ENCODE peak calls at places on chromosome 11, in seven cellular contexts. One of them, this sample, is unnamed.

GRCh38 chr11:93652161-93652597 is 9.3 kb upstream of the CEP295 start:
- DNase-seq in lower lobe of right lung: no peak
- DNase-seq in neuronal stem cell: peak; percentile 41
- DNase-seq in breast epithelium: no peak
- DNase-seq in tibial nerve: no peak
- DNase-seq in OCI-LY7: peak; percentile 43
- DNase-seq in uterus: no peak
- DNase-seq in this sample: peak; percentile 36

GRCh38 chr11:94604496-94604895 is 37.3 kb downstream of the PIWIL4 start:
- DNase-seq in lower lobe of right lung: no peak
- DNase-seq in neuronal stem cell: no peak
- DNase-seq in breast epithelium: no peak
- DNase-seq in tibial nerve: no peak
- DNase-seq in OCI-LY7: no peak
- DNase-seq in uterus: no peak
- DNase-seq in this sample: no peak

GRCh38 chr11:69310934-69311766 is 17.2 kb downstream of the MYEOV start:
- DNase-seq in lower lobe of right lung: no peak
- DNase-seq in neuronal stem cell: no peak
- DNase-seq in breast epithelium: no peak
- DNase-seq in tibial nerve: no peak
- DNase-seq in OCI-LY7: no peak
- DNase-seq in uterus: no peak
- DNase-seq in this sample: no peak

GRCh38 chr11:116696381-116696941 is 76.3 kb downstream of the BUD13 start:
- DNase-seq in lower lobe of right lung: no peak
- DNase-seq in neuronal stem cell: no peak
- DNase-seq in breast epithelium: peak; percentile 30
- DNase-seq in tibial nerve: no peak
- DNase-seq in OCI-LY7: no peak
- DNase-seq in uterus: no peak
- DNase-seq in this sample: no peak

GRCh38 chr11:85346484-85346883 is 280.7 kb downstream of the DLG2 start:
- DNase-seq in lower lobe of right lung: no peak
- DNase-seq in neuronal stem cell: no peak
- DNase-seq in breast epithelium: no peak
- DNase-seq in tibial nerve: no peak
- DNase-seq in OCI-LY7: no peak
- DNase-seq in uterus: no peak
- DNase-seq in this sample: no peak

GRCh38 chr11:12585861-12586260 is 88.4 kb upstream of the TEAD1 start:
- DNase-seq in lower lobe of right lung: no peak
- DNase-seq in neuronal stem cell: no peak
- DNase-seq in breast epithelium: no peak
- DNase-seq in tibial nerve: no peak
- DNase-seq in OCI-LY7: no peak
- DNase-seq in uterus: no peak
- DNase-seq in this sample: no peak

GRCh38 chr11:130124096-130124495 is 35.5 kb upstream of the ST14 start:
- DNase-seq in lower lobe of right lung: peak; percentile 91
- DNase-seq in neuronal stem cell: no peak
- DNase-seq in breast epithelium: no peak
- DNase-seq in tibial nerve: peak; percentile 55
- DNase-seq in OCI-LY7: no peak
- DNase-seq in uterus: peak; percentile 38
- DNase-seq in this sample: no peak

GRCh38 chr11:83866655-83867054 is 580.5 kb upstream of the CCDC90B start:
- DNase-seq in lower lobe of right lung: no peak
- DNase-seq in neuronal stem cell: no peak
- DNase-seq in breast epithelium: no peak
- DNase-seq in tibial nerve: no peak
- DNase-seq in OCI-LY7: no peak
- DNase-seq in uterus: no peak
- DNase-seq in this sample: no peak

GRCh38 chr11:59842316-59842715 is 3.0 kb downstream of the CBLIF start:
- DNase-seq in lower lobe of right lung: no peak
- DNase-seq in neuronal stem cell: no peak
- DNase-seq in breast epithelium: no peak
- DNase-seq in tibial nerve: no peak
- DNase-seq in OCI-LY7: no peak
- DNase-seq in uterus: no peak
- DNase-seq in this sample: no peak

GRCh38 chr11:22037505-22037904 is 155.4 kb upstream of the ANO5 start:
- DNase-seq in lower lobe of right lung: no peak
- DNase-seq in neuronal stem cell: no peak
- DNase-seq in breast epithelium: no peak
- DNase-seq in tibial nerve: no peak
- DNase-seq in OCI-LY7: no peak
- DNase-seq in uterus: no peak
- DNase-seq in this sample: no peak

GRCh38 chr11:103807806-103808205 is 228.6 kb upstream of the DDI1 start:
- DNase-seq in lower lobe of right lung: no peak
- DNase-seq in neuronal stem cell: no peak
- DNase-seq in breast epithelium: no peak
- DNase-seq in tibial nerve: no peak
- DNase-seq in OCI-LY7: no peak
- DNase-seq in uterus: no peak
- DNase-seq in this sample: no peak

GRCh38 chr11:44766112-44766971 is 39.6 kb downstream of the TSPAN18 start:
- DNase-seq in lower lobe of right lung: no peak
- DNase-seq in neuronal stem cell: no peak
- DNase-seq in breast epithelium: no peak
- DNase-seq in tibial nerve: no peak
- DNase-seq in OCI-LY7: no peak
- DNase-seq in uterus: peak; percentile 74
- DNase-seq in this sample: no peak

GRCh38 chr11:104570088-104570701 is 328.1 kb downstream of the CASP12 start:
- DNase-seq in lower lobe of right lung: no peak
- DNase-seq in neuronal stem cell: no peak
- DNase-seq in breast epithelium: no peak
- DNase-seq in tibial nerve: no peak
- DNase-seq in OCI-LY7: no peak
- DNase-seq in uterus: no peak
- DNase-seq in this sample: no peak

GRCh38 chr11:43419460-43419859 is 60.7 kb downstream of the TTC17 start:
- DNase-seq in lower lobe of right lung: no peak
- DNase-seq in neuronal stem cell: no peak
- DNase-seq in breast epithelium: no peak
- DNase-seq in tibial nerve: no peak
- DNase-seq in OCI-LY7: peak; percentile 57
- DNase-seq in uterus: no peak
- DNase-seq in this sample: peak; percentile 8

GRCh38 chr11:19018901-19019300 is 41.6 kb downstream of the MRGPRX2 start:
- DNase-seq in lower lobe of right lung: no peak
- DNase-seq in neuronal stem cell: peak; percentile 12
- DNase-seq in breast epithelium: no peak
- DNase-seq in tibial nerve: no peak
- DNase-seq in OCI-LY7: no peak
- DNase-seq in uterus: no peak
- DNase-seq in this sample: no peak

GRCh38 chr11:94895451-94895850 is 77.9 kb downstream of the CWC15 start:
- DNase-seq in lower lobe of right lung: no peak
- DNase-seq in neuronal stem cell: no peak
- DNase-seq in breast epithelium: no peak
- DNase-seq in tibial nerve: no peak
- DNase-seq in OCI-LY7: no peak
- DNase-seq in uterus: no peak
- DNase-seq in this sample: no peak

GRCh38 chr11:76672431-76673163 is 2.0 kb upstream of the LRRC32 start:
- DNase-seq in lower lobe of right lung: no peak
- DNase-seq in neuronal stem cell: no peak
- DNase-seq in breast epithelium: no peak
- DNase-seq in tibial nerve: no peak
- DNase-seq in OCI-LY7: peak; percentile 97
- DNase-seq in uterus: no peak
- DNase-seq in this sample: peak; percentile 76

GRCh38 chr11:44623321-44623715 is 57.9 kb downstream of the CD82 start:
- DNase-seq in lower lobe of right lung: no peak
- DNase-seq in neuronal stem cell: no peak
- DNase-seq in breast epithelium: no peak
- DNase-seq in tibial nerve: no peak
- DNase-seq in OCI-LY7: no peak
- DNase-seq in uterus: peak; percentile 16
- DNase-seq in this sample: no peak

GRCh38 chr11:123413636-123414035 is 16.4 kb upstream of the GRAMD1B start:
- DNase-seq in lower lobe of right lung: no peak
- DNase-seq in neuronal stem cell: no peak
- DNase-seq in breast epithelium: no peak
- DNase-seq in tibial nerve: no peak
- DNase-seq in OCI-LY7: no peak
- DNase-seq in uterus: no peak
- DNase-seq in this sample: no peak

GRCh38 chr11:64358907-64359711 is at the start of gene RPS6KA4:
- DNase-seq in lower lobe of right lung: peak; percentile 74
- DNase-seq in neuronal stem cell: peak; percentile 57
- DNase-seq in breast epithelium: no peak
- DNase-seq in tibial nerve: peak; percentile 49
- DNase-seq in OCI-LY7: peak; percentile 70
- DNase-seq in uterus: peak; percentile 47
- DNase-seq in this sample: peak; percentile 35

GRCh38 chr11:126153006-126153405 is 58.4 kb downstream of the RPUSD4 start:
- DNase-seq in lower lobe of right lung: no peak
- DNase-seq in neuronal stem cell: no peak
- DNase-seq in breast epithelium: no peak
- DNase-seq in tibial nerve: no peak
- DNase-seq in OCI-LY7: no peak
- DNase-seq in uterus: no peak
- DNase-seq in this sample: no peak

GRCh38 chr11:31641477-31642062 is 132.0 kb downstream of the ELP4 start:
- DNase-seq in lower lobe of right lung: no peak
- DNase-seq in neuronal stem cell: peak; percentile 38
- DNase-seq in breast epithelium: no peak
- DNase-seq in tibial nerve: no peak
- DNase-seq in OCI-LY7: peak; percentile 4
- DNase-seq in uterus: no peak
- DNase-seq in this sample: no peak

DNA sequence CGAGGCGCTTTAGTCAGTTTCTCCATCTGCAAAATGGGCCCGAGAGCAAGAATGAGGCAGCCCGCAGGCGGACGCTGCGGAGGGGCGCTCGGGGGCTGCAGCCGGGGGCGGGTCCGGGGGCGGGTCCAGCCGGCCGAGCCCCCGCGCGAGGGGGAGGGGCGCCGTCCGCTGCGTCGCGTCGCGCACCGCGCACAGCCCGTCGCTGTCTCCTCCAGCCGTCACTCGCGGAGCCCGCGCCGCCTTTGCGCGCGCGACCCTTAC is 282 bp downstream of the PC start:
- DNase-seq in lower lobe of right lung: no peak
- DNase-seq in neuronal stem cell: no peak
- DNase-seq in breast epithelium: no peak
- DNase-seq in tibial nerve: no peak
- DNase-seq in OCI-LY7: no peak
- DNase-seq in uterus: no peak
- DNase-seq in this sample: no peak
- H3K27ac ChIP-seq in lower lobe of right lung: peak overlapping the region; percentile 76
- H3K27ac ChIP-seq in neuronal stem cell: peak overlapping the region; percentile 64
- H3K27ac ChIP-seq in breast epithelium: peak overlapping the region; percentile 73
- H3K27ac ChIP-seq in tibial nerve: peak overlapping the region; percentile 72
- H3K27ac ChIP-seq in OCI-LY7: no peak overlapping the region
- H3K27ac ChIP-seq in uterus: peak overlapping the region; percentile 59
- H3K27ac ChIP-seq in this sample: peak overlapping the region; percentile 47

GRCh38 chr11:50246699-50247098 is 214.0 kb downstream of the OR4C45 start:
- DNase-seq in lower lobe of right lung: no peak
- DNase-seq in neuronal stem cell: no peak
- DNase-seq in breast epithelium: no peak
- DNase-seq in tibial nerve: no peak
- DNase-seq in OCI-LY7: no peak
- DNase-seq in uterus: no peak
- DNase-seq in this sample: no peak

GRCh38 chr11:50247309-50247874 is 214.7 kb downstream of the OR4C45 start:
- DNase-seq in lower lobe of right lung: no peak
- DNase-seq in neuronal stem cell: no peak
- DNase-seq in breast epithelium: no peak
- DNase-seq in tibial nerve: no peak
- DNase-seq in OCI-LY7: no peak
- DNase-seq in uterus: no peak
- DNase-seq in this sample: no peak

DNA sequence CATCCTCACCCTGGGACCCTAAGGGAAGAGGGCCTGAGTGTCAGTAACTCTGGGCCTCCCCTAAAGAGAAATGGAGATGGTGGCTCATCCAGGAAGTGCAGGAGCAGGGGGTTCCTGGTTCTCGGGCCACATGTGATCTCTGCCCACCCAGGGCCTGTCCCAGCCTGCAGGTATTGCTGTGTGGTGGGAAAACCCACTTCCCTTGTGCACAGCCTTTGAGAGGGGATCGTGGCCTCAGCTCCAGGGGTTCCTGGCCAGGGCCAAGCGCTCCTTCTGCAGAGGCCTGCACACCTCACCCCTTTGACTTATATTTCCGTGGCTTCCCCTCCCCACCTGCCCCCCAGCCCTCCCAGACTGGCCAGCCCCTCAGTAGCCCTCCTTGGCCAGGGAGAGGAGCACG is 213.5 kb downstream of the OR4C45 start:
- DNase-seq in lower lobe of right lung: no peak
- DNase-seq in neuronal stem cell: no peak
- DNase-seq in breast epithelium: no peak
- DNase-seq in tibial nerve: no peak
- DNase-seq in OCI-LY7: no peak
- DNase-seq in uterus: no peak
- DNase-seq in this sample: no peak
- H3K9me3 ChIP-seq in lower lobe of right lung: no peaks in the 10 kb centered on the region
- H3K9me3 ChIP-seq in neuronal stem cell: no peaks in the 10 kb centered on the region
- H3K9me3 ChIP-seq in breast epithelium: peaks cover 13% of the 10 kb centered on the region
- H3K9me3 ChIP-seq in tibial nerve: no peaks in the 10 kb centered on the region
- H3K9me3 ChIP-seq in OCI-LY7: no peaks in the 10 kb centered on the region
- H3K9me3 ChIP-seq in uterus: no peaks in the 10 kb centered on the region
- H3K9me3 ChIP-seq in this sample: no peaks in the 10 kb centered on the region

GRCh38 chr11:1077417-1078119 is 2.9 kb downstream of the MUC2 start:
- DNase-seq in lower lobe of right lung: peak; percentile 46
- DNase-seq in neuronal stem cell: no peak
- DNase-seq in breast epithelium: peak; percentile 49
- DNase-seq in tibial nerve: no peak
- DNase-seq in OCI-LY7: no peak
- DNase-seq in uterus: peak; percentile 12
- DNase-seq in this sample: no peak
- H3K4me3 ChIP-seq in lower lobe of right lung: no peak overlapping the region
- H3K4me3 ChIP-seq in neuronal stem cell: no peak overlapping the region
- H3K4me3 ChIP-seq in breast epithelium: no peak overlapping the region
- H3K4me3 ChIP-seq in tibial nerve: no peak overlapping the region
- H3K4me3 ChIP-seq in OCI-LY7: no peak overlapping the region
- H3K4me3 ChIP-seq in uterus: no peak overlapping the region
- H3K4me3 ChIP-seq in this sample: no peak overlapping the region

DNA sequence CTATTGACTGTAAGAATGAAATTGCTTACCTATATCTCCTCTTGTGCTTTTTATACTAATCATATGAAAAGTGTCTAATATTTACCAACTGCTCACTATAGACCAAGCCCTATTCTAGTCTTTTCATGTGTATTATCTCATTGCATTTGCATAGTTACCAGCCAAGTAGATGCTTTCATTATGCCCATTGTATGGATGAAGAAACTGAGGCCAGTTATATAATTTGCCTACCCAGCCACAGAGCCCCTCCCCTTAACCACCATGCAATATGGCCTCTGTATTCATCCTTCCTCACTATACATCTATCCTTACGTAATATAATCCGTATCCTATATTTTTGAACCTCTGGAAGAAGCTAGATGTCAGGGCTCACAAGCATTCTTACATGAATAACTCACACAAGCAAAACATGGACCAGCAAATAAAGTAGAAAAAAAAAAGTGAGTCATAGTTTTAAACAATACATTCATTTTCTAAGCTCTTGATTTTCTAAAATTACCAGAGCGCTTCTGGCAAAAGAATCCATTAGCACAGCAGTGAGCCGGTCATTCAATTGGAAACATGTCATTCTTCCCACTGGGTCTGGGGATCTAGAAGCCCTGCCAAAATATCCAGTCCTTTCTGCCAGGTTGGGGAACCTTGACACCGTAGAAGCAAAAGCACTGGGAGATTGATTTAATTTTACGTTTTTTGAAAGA is 80.1 kb downstream of the C11orf91 start:
- DNase-seq in lower lobe of right lung: no peak
- DNase-seq in neuronal stem cell: no peak
- DNase-seq in breast epithelium: no peak
- DNase-seq in tibial nerve: no peak
- DNase-seq in OCI-LY7: no peak
- DNase-seq in uterus: no peak
- DNase-seq in this sample: no peak
- H3K27ac ChIP-seq in lower lobe of right lung: no peak overlapping the region
- H3K27ac ChIP-seq in neuronal stem cell: no peak overlapping the region
- H3K27ac ChIP-seq in breast epithelium: peak overlapping the region; percentile 9
- H3K27ac ChIP-seq in tibial nerve: no peak overlapping the region
- H3K27ac ChIP-seq in OCI-LY7: no peak overlapping the region
- H3K27ac ChIP-seq in uterus: no peak overlapping the region
- H3K27ac ChIP-seq in this sample: no peak overlapping the region